ENCODE peak calls at places on chromosomes 5 and 9, in five cellular contexts. L is mesendoderm, V is AG04450, W is K562, S is BJ. O is an unnamed sample. For H3K27me3, the result is how much of the 10 kb centered on the place peaks cover.

GRCh38 chr5:166032601-166033000 is 2258.8 kb upstream of the WWC1 start:
- DNase-seq in V (no peak), S (no peak), W (no peak), L (peak), O (no peak)

GRCh38 chr9:113620377-113621161 is 157.0 kb downstream of the RGS3 start:
- DNase-seq in W (no peak), L (peak), V (peak), S (peak), O (no peak)

GRCh38 chr5:102231693-102232619 is 64.1 kb downstream of the SLCO4C1 start:
- DNase-seq in L (no peak), V (no peak), S (no peak), W (no peak), O (no peak)

GRCh38 chr5:17802256-17802655 is 168.0 kb downstream of the TAF11L14 start:
- DNase-seq in L (peak), W (no peak), V (no peak), S (no peak), O (no peak)

GRCh38 chr5:1174122-1174936 is 27.1 kb upstream of the SLC6A19 start:
- DNase-seq in L (peak), W (peak), S (peak), V (no peak), O (no peak)

GRCh38 chr9:28121353-28121752 is 548.1 kb upstream of the C9orf72 start:
- DNase-seq in V (no peak), W (no peak), L (peak), S (no peak), O (no peak)

GRCh38 chr9:88005146-88005750 is 30.9 kb upstream of the CDK20 start:
- DNase-seq in W (no peak), S (peak), L (no peak), V (no peak), O (no peak)

GRCh38 chr9:96051423-96051822 is 175.9 kb downstream of the ERCC6L2 start:
- DNase-seq in V (no peak), W (no peak), L (no peak), S (no peak), O (no peak)

GRCh38 chr5:147234825-147235635 is at the start of gene STK32A:
- DNase-seq in W (no peak), S (no peak), V (no peak), L (peak), O (no peak)

GRCh38 chr5:155103164-155103563 is 89.6 kb downstream of the KIF4B start:
- DNase-seq in S (no peak), L (no peak), V (no peak), W (no peak), O (no peak)

GRCh38 chr5:155098433-155098832 is 84.9 kb downstream of the KIF4B start:
- DNase-seq in L (no peak), V (no peak), S (no peak), W (no peak), O (no peak)

GRCh38 chr5:155106221-155106620 is 92.7 kb downstream of the KIF4B start:
- DNase-seq in L (no peak), V (no peak), S (no peak), W (no peak), O (no peak)

GRCh38 chr5:155101697-155102096 is 88.1 kb downstream of the KIF4B start:
- DNase-seq in W (no peak), V (no peak), L (no peak), S (no peak), O (no peak)
- H3K27me3 ChIP-seq in W (under half), V (under half), L (under half), S (under half), O (under half)

DNA sequence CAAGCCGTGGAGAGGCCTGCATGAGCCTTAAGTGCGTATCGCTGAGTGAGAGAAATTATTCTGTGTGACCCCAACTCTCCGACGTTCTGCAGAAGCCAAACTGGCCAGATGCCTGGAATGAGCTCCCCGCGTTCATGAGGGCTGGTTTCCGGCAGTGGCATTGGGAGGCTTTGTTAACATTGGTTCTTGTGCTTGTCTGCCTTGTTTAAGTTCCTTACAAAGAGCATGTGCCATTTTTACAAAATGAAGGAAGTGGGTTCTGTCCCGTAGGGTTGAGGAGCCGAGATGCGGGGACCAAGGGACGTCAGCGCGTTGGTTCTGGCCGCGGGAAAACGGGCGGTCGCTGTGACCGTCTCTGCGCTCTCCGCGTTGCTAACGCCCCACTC is 13.2 kb downstream of the RABL6 start:
- DNase-seq in L (no peak), V (no peak), W (no peak), S (no peak), O (no peak)
- H3K4me3 ChIP-seq in L (no peak), V (no peak), W (no peak), S (no peak), O (no peak)

GRCh38 chr9:137229903-137230719 is 590 bp upstream of the SLC34A3 start:
- DNase-seq in S (no peak), W (no peak), V (no peak), L (no peak), O (no peak)

GRCh38 chr9:137228968-137229896 is 1.5 kb upstream of the SLC34A3 start:
- DNase-seq in W (no peak), L (no peak), S (no peak), V (no peak), O (no peak)

GRCh38 chr9:137231313-137232039 is 775 bp downstream of the SLC34A3 start:
- DNase-seq in V (no peak), W (no peak), L (no peak), S (no peak), O (no peak)

GRCh38 chr9:137232101-137232500 is 1.4 kb downstream of the SLC34A3 start:
- DNase-seq in W (no peak), V (no peak), S (no peak), L (no peak), O (no peak)

DNA sequence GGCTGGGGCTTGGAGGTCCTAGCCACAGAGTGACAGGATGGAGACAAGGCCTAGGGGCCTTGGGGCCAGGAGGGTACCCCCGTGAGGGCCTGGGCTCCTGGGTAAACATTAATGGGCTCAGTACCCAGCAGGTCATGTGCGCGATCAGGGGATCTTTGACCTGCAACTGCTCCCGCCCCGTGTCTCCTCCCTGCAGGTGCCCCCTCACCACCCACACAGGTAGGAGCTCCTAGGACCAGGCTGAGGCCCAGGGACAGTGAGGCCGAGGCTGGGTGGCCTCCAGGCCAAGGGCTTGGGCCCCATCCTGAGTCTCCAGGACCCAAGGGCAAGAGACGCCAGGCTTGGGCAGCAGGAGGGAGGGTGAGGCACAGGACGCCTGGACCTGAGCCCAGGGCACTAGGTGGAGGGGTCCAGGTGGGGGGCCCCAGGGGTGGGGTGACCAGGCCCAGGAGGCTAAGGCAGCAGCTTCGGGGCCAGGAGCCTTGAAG is at the start of gene SLC34A3:
- DNase-seq in V (no peak), W (no peak), L (no peak), S (no peak), O (no peak)
- H3K27me3 ChIP-seq in V (under half), W (under half), L (under half), S (under half), O (under half)

GRCh38 chr9:69178583-69179011 is 4.5 kb downstream of the TJP2 start:
- DNase-seq in V (no peak), W (no peak), L (no peak), S (no peak), O (peak)
- H3K4me3 ChIP-seq in V (no peak), W (no peak), L (no peak), S (no peak), O (no peak)

GRCh38 chr5:173246135-173246495 is 11.1 kb upstream of the NKX2-5 start:
- DNase-seq in L (no peak), W (no peak), S (no peak), V (no peak), O (no peak)
- H3K27me3 ChIP-seq in L (under half), W (half or more), S (half or more), V (half or more), O (under half)

DNA sequence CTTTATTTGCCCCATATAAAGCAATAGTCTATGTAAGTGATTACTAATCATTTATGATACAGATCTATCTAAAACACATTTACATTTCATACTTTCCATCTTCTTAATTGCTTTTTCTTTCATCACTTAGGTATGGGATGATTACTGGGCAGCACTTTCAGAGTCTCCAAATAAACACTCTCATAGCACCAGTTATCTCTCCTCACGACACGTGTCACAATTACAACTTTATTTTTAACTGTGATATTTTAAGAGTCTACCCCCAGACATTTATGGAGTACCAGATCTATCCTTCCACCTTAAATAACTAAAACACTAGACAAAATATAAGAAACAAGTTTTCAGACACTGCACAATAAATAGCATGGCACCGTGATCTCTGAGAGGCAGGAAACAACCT is 32.9 kb downstream of the HOMER1 start:
- DNase-seq in S (no peak), W (no peak), L (no peak), V (no peak), O (no peak)
- H3K4me3 ChIP-seq in S (no peak), W (no peak), L (no peak), V (no peak), O (no peak)

GRCh38 chr5:141362719-141363118 is 1.2 kb upstream of the PCDHGA5 start:
- DNase-seq in S (no peak), V (no peak), L (no peak), W (no peak), O (no peak)

GRCh38 chr5:141359790-141360426 is at the start of gene PCDHGB2:
- DNase-seq in V (no peak), S (no peak), L (peak), W (no peak), O (no peak)

GRCh38 chr5:141363952-141364660 is at the start of gene PCDHGA5:
- DNase-seq in W (no peak), L (no peak), S (no peak), V (no peak), O (no peak)

GRCh38 chr5:141356950-141357349 is 2.1 kb downstream of the PCDHGA4 start:
- DNase-seq in V (no peak), S (no peak), W (no peak), L (no peak), O (no peak)

DNA sequence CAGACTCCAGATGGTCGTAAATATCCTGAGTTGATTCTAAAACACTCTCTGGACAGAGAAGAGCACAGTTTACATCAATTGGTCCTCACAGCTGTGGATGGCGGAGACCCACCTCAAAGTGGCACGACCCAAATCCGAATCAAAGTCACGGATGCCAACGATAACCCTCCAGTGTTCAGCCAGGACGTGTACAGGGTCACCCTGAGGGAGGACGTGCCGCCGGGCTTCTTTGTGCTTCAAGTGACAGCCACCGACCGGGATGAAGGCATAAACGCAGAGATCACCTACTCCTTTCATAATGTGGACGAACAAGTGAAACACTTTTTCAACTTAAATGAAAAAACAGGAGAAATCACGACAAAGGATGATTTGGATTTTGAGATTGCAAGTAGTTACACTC is 891 bp downstream of the PCDHGB2 start:
- DNase-seq in L (no peak), S (no peak), V (no peak), W (no peak), O (no peak)
- H3K27me3 ChIP-seq in L (under half), S (under half), V (under half), W (under half), O (under half)

DNA sequence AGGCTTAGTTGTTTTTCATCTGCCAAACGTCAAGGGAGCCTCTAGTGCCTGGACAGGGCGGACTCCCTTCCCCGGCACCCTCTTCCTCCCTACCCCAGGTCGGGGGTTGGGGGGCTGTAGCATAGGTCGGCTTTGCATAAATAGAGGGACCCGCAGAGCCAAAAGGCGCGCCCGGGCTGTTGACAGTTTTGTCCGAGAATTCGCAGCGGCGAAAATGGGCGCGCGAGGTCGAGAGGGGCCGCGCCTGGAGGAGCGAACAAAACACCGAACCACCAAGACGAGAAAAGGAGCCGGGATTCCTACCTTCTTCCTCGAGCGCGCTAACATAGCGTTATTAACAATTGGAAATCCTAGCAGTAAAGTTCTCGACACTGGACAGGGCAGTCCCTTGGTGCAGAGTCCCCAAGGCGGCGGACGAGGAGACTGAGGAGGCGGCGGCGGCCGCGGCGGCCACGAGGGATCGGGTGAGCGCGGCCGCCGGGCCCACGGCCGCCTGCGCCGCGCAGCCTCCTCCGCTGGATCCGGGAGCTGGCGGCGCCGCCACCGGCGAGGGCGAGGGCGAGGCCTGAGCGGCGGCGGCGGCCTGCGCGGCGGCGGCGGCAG is 1.8 kb downstream of the FOXD1 start:
- DNase-seq in V (no peak), L (peak), W (no peak), S (no peak), O (no peak)
- H3K4me3 ChIP-seq in V (peak), L (peak), W (peak), S (peak), O (no peak)

GRCh38 chr9:134320916-134321570 is 5.2 kb upstream of the RXRA start:
- DNase-seq in S (no peak), L (no peak), W (no peak), V (no peak), O (no peak)
- H3K27me3 ChIP-seq in S (under half), L (under half), W (under half), V (under half), O (under half)